ENCODE peak calls at places on chromosomes 6 and 20, in nine cellular contexts. L, E, N, O, J, F, M, I and A are unnamed samples.

GRCh38 chr20:7355056-7355455 is 585.2 kb downstream of the HAO1 start:
- DNase-seq in L (no peak), O (no peak), I (peak), F (no peak), N (no peak), E (no peak), J (no peak), M (no peak), A (no peak)

GRCh38 chr20:24819331-24819965 is 129.6 kb upstream of the CST7 start:
- DNase-seq in L (no peak), E (no peak), M (no peak), F (no peak), J (no peak), O (no peak), N (no peak), I (no peak), A (peak)

GRCh38 chr20:57653546-57653900 is 33.3 kb upstream of the ZBP1 start:
- DNase-seq in O (no peak), J (peak), L (peak), M (no peak), I (no peak), F (no peak), N (peak), E (peak), A (peak)

GRCh38 chr20:25046736-25047666 is 10.9 kb downstream of the ACSS1 start:
- DNase-seq in I (no peak), N (no peak), F (no peak), M (no peak), O (no peak), L (no peak), E (no peak), J (no peak), A (peak)

GRCh38 chr20:38872491-38873049 is 53.6 kb upstream of the FAM83D start:
- DNase-seq in L (no peak), F (no peak), I (no peak), J (no peak), M (no peak), O (no peak), N (no peak), E (no peak), A (no peak)

GRCh38 chr6:34608321-34609091 is 52.4 kb upstream of the SPDEF start:
- DNase-seq in F (peak), M (no peak), L (no peak), J (no peak), O (no peak), N (no peak), I (no peak), E (no peak), A (no peak)

GRCh38 chr20:63736893-63737689 is 627 bp downstream of the LIME1 start:
- DNase-seq in L (no peak), M (no peak), I (no peak), F (no peak), E (peak), O (peak), J (no peak), N (peak), A (peak)

GRCh38 chr20:36144336-36144735 is 10.2 kb upstream of the EPB41L1 start:
- DNase-seq in L (no peak), O (no peak), I (no peak), F (no peak), N (no peak), E (no peak), M (no peak), J (no peak), A (no peak)

GRCh38 chr6:38179300-38179699 is 359.8 kb downstream of the ZFAND3 start:
- DNase-seq in L (peak), E (no peak), J (no peak), O (no peak), F (no peak), M (peak), N (no peak), I (no peak), A (no peak)

GRCh38 chr6:47319867-47320266 is 10.2 kb upstream of the TNFRSF21 start:
- DNase-seq in N (no peak), I (no peak), F (no peak), O (no peak), M (no peak), J (no peak), E (no peak), L (no peak), A (no peak)

DNA sequence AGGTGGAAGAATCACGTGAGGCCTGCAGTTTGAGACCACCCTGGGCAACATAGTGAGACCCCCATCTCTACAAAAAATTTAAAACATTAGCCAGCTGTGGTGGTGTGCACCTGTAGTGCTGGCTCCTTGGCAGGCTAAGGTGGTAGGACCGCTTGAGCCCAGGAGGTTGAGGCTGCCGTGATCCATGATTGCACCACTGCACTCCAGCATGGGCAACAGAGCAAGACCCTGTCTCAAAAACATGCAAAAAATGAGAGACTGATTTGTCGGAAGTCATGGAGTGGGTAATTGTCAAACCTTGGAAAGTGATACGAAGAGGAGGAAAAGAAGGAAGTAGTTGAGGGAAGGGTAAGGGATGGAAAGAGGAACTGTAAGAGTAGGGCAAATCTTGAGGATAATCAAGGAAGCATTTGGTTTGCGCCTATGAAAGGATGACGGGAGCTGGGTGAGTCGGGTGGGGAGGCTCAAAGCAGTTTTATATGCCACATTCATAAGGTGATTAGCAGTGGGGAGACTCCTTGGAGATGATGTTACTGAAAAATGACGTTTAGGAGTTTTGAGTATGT is 14.5 kb downstream of the L3MBTL3 start:
- DNase-seq in E (no peak), F (no peak), L (no peak), N (no peak), O (no peak), I (no peak), M (no peak), J (no peak), A (no peak)
- TF ChIP-seq CTCF in E (no peak), F (no peak), L (no peak), N (no peak), O (no peak), I (no peak), M (no peak), J (no peak), A (no peak)

GRCh38 chr6:37170273-37171140 is 555 bp downstream of the PIM1 start:
- DNase-seq in N (peak), O (peak), F (peak), I (no peak), L (peak), J (peak), E (peak), M (peak), A (peak)
- TF ChIP-seq CTCF in N (no peak), O (peak), F (peak), I (peak), L (peak), J (peak), E (peak), M (peak), A (peak)

DNA sequence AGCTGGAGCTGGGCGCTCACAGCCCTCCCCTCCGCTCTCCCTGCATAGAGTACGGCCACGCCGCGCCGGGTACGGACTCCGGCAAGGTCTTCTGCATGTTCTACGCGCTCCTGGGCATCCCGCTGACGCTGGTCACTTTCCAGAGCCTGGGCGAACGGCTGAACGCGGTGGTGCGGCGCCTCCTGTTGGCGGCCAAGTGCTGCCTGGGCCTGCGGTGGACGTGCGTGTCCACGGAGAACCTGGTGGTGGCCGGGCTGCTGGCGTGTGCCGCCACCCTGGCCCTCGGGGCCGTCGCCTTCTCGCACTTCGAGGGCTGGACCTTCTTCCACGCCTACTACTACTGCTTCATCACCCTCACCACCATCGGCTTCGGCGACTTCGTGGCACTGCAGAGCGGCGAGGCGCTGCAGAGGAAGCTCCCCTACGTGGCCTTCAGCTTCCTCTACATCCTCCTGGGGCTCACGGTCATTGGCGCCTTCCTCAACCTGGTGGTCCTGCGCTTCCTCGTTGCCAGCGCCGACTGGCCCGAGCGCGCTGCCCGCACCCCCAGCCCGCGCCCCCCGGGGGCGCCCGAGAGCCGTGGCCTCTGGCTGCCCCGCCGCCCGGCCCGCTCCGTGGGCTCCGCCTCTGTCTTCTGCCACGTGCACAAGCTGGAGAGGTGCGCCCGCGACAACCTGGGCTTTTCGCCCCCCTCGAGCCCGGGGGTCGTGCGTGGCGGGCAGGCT is 4.6 kb downstream of the KCNK15 start:
- DNase-seq in J (no peak), F (no peak), M (no peak), N (no peak), O (no peak), E (no peak), L (no peak), I (no peak), A (no peak)
- TF ChIP-seq CTCF in J (peak), F (peak), M (peak), N (no peak), O (no peak), E (no peak), L (no peak), I (peak), A (no peak)

GRCh38 chr6:6052216-6052615 is 45.5 kb upstream of the NRN1 start:
- DNase-seq in M (no peak), I (no peak), E (no peak), N (no peak), O (no peak), J (no peak), F (no peak), L (no peak), A (no peak)

GRCh38 chr6:6058054-6058444 is 51.3 kb upstream of the NRN1 start:
- DNase-seq in I (no peak), J (no peak), F (no peak), N (no peak), E (no peak), M (no peak), O (no peak), L (no peak), A (no peak)

DNA sequence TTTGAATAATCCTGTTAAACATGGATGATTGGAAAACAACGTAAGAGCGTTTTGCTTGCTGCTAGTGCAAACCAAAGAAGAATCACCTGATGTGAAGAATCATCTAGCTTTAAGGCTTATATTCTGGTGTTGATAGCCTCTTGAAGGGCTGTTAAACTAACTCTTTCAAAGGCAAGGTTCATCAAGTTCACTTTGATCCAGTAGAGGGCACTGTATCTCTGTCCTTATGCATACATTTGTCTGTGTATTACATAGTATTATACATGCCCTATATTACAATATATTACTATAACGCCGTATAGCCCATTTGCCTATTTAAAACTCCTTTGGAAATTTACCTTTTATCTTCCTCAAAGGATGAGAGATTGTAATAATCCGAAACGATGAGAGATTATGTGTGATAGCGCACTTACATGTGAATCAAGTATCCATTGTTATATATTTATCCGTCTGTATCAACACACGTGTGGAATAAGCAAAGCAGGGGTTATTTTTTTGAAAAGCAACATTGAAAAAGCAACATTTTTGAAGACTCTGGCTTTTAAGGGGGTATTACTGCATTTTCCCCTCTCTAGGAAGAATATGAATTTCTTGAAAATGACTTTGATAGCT is 50.8 kb upstream of the NRN1 start:
- DNase-seq in O (no peak), J (no peak), N (peak), F (no peak), E (peak), I (peak), M (no peak), L (no peak), A (no peak)
- TF ChIP-seq CTCF in O (peak), J (peak), N (peak), F (no peak), E (peak), I (peak), M (peak), L (no peak), A (peak)

DNA sequence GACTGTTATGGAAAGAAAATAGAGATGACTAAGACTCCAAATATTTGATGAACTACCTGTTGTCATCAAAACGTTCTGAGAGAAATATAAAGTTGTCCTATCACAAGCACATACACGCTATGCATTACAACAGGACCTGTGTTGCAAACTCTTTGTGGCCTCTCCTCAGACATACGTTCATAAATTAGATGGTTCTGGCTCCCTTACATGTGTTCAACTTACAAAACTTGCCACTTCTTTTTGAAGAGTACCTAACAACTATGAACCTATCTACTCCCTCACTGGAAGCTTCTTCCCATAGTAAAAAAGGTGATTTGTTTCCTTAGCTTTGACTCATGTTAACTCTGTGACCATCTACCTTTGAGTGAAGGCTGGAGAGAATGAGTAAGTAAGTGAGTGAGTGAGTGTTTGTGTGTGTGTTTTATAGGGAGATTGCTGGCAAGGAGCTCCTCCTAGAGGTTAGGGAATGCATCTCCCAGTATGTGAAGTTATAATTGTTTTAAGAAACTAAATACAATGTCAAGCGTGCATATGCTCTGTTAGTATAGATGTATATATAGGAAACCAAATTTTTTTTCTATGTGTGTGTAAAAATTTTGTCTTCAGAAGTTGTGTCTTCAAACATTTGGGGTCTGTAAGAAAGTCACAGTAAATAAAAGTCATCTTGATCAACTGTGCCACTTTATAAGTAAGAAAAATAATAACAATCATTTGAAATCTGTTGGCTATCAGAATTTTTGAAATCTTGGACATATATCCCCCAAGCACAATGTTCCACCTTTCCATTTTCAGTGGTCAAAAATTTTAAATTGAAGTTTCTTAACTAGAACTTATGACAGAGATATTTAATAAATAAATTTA is 1211.1 kb upstream of the GJE1 start:
- DNase-seq in I (peak), F (peak), L (no peak), N (peak), M (no peak), O (no peak), E (no peak), J (no peak), A (no peak)
- TF ChIP-seq CTCF in I (peak), F (peak), L (peak), N (no peak), M (peak), O (no peak), E (peak), J (peak), A (peak)

DNA sequence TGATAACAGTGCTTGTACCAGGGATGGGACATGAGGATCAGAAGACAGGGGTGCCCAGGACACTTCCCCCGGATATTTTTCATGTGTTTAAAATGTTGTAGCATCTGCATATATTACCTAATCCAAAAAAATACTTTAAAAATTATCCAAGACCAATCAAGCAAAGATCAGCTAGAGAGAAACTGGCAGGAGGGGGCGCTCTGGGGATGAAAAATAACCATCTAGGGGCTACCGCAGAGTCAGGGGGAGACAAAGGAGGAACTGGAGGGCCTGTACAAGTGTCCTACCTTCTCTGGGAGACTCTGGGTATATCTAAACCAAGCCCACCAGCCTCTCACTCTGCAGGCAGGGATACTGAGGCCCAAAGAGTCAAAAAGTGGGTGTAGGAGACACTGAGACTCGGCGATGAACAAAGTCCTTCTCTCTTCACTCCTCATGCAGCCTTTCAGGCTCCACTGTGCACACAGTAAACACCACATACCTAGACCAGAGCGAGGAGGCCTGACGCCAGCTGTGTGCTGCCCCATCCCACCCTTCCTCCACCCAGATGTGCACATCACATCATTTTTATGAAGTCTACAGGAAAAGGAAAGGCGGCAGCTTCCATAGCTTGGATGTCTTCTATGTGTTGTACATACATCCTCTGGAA is 9.8 kb downstream of the RIMS4 start:
- DNase-seq in M (no peak), N (peak), J (no peak), L (no peak), O (no peak), F (no peak), I (no peak), E (no peak), A (no peak)
- TF ChIP-seq CTCF in M (no peak), N (no peak), J (no peak), L (no peak), O (no peak), F (peak), I (no peak), E (no peak), A (peak)

GRCh38 chr20:49741940-49742339 is 28.3 kb upstream of the B4GALT5 start:
- DNase-seq in O (no peak), F (no peak), J (no peak), N (no peak), L (no peak), I (no peak), M (no peak), E (no peak), A (no peak)
- TF ChIP-seq CTCF in O (no peak), F (no peak), J (no peak), N (no peak), L (no peak), I (no peak), M (no peak), E (no peak), A (no peak)

GRCh38 chr6:144090384-144090783 is 5.0 kb downstream of the SF3B5 start:
- DNase-seq in L (no peak), N (no peak), I (no peak), O (no peak), F (no peak), J (no peak), E (no peak), M (no peak), A (no peak)
- TF ChIP-seq CTCF in L (no peak), N (no peak), I (no peak), O (no peak), F (no peak), J (no peak), E (peak), M (no peak), A (peak)